ENCODE peak calls at places on chromosome 5, in six cellular contexts. U is CD8-positive, alpha-beta T cell; B is lower lobe of right lung; W is type B pancreatic cell; H is AG04450; G is endothelial cell. Q is an unnamed sample.

GRCh38 chr5:21680661-21681060 is 1172.5 kb downstream of the CDH12 start:
- DNase-seq in U (no peak), B (no peak), W (no peak), H (no peak), G (no peak), Q (no peak)

GRCh38 chr5:120442694-120443093 is 21.4 kb upstream of the PRR16 start:
- DNase-seq in U (no peak), B (no peak), W (no peak), H (no peak), G (no peak), Q (no peak)

GRCh38 chr5:109403469-109403868 is 6.3 kb downstream of the PJA2 start:
- DNase-seq in U (no peak), B (no peak), W (no peak), H (no peak), G (no peak), Q (no peak)

GRCh38 chr5:81426347-81426746 is 32.4 kb upstream of the ACOT12 start:
- DNase-seq in U (no peak), B (no peak), W (no peak), H (no peak), G (no peak), Q (no peak)

GRCh38 chr5:80711938-80712337 is 57.2 kb upstream of the DHFR start:
- DNase-seq in U (no peak), B (no peak), W (no peak), H (no peak), G (peak), Q (no peak)

GRCh38 chr5:73938280-73938937 is 312.4 kb downstream of the ARHGEF28 start:
- DNase-seq in U (no peak), B (no peak), W (no peak), H (peak), G (no peak), Q (no peak)

GRCh38 chr5:143056331-143056689 is 286.1 kb downstream of the ARHGAP26 start:
- DNase-seq in U (no peak), B (no peak), W (no peak), H (no peak), G (no peak), Q (no peak)

GRCh38 chr5:179731791-179732411 is 721 bp upstream of the MAML1 start:
- DNase-seq in U (no peak), B (peak), W (no peak), H (peak), G (peak), Q (peak)

GRCh38 chr5:98639258-98639657 is 134.2 kb upstream of the RGMB start:
- DNase-seq in U (no peak), B (no peak), W (no peak), H (no peak), G (no peak), Q (no peak)

GRCh38 chr5:71455427-71456361 is at the start of gene BDP1:
- DNase-seq in U (peak), B (peak), W (peak), H (peak), G (peak), Q (peak)
- TF ChIP-seq CTCF in U (peak), B (peak), W (peak), H (no peak), G (peak), Q (peak)

GRCh38 chr5:82537646-82538306 is 259.6 kb upstream of the RPS23 start:
- DNase-seq in U (no peak), B (no peak), W (no peak), H (no peak), G (no peak), Q (no peak)
- TF ChIP-seq CTCF in U (no peak), B (no peak), W (no peak), H (no peak), G (no peak), Q (no peak)

GRCh38 chr5:177302354-177303110 is 987 bp downstream of the RAB24 start:
- DNase-seq in U (no peak), B (no peak), W (no peak), H (no peak), G (no peak), Q (no peak)

GRCh38 chr5:177300971-177301370 is 2.5 kb downstream of the RAB24 start:
- DNase-seq in U (no peak), B (no peak), W (peak), H (no peak), G (no peak), Q (no peak)

GRCh38 chr5:177299711-177300110 is 3.8 kb downstream of the RAB24 start:
- DNase-seq in U (no peak), B (no peak), W (no peak), H (no peak), G (no peak), Q (no peak)

GRCh38 chr5:177301503-177302165 is 1.9 kb downstream of the RAB24 start:
- DNase-seq in U (no peak), B (peak), W (peak), H (no peak), G (no peak), Q (no peak)

GRCh38 chr5:177300236-177300880 is 3.2 kb downstream of the RAB24 start:
- DNase-seq in U (no peak), B (peak), W (peak), H (peak), G (peak), Q (peak)
- TF ChIP-seq CTCF in U (no peak), B (no peak), W (no peak), H (peak), G (peak), Q (no peak)

DNA sequence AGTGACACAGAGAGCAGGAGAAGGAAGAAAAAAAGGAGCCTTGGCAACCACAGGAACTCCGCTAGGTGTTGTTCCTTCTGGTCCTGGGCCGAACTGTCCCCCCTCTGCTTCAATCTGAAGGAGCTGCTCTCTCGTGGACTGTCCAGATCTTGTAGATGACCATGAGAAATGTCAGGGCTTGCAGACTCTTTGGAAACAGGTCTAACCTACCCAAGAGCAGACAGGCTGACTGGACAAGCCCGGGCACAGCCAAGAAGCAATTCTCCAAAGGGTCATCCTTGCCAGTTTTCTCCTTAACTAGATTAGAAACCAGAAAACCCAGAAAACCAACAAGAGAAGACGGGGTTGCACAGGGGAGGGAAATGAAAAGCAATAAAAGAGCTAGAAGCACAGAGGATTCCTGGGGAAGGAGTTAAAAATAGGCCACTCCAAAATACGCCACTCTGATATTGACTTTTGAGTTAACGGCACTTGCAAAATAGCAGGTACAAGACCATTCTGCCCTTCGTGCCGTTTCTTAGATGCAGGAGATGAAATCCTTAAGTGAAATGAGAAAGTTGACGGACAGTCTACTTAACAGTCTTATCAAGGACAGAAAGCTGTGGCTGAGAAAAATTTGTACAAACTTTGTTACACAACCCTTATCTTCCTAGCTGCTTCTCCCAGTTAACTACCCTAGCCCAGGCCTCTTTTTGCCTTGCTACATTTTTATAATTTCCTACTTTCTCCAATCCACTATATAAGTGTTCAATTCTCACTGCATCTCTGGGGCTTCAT is 5.8 kb downstream of the GCNT4 start:
- DNase-seq in U (no peak), B (no peak), W (no peak), H (no peak), G (no peak), Q (no peak)
- TF ChIP-seq CTCF in U (no peak), B (no peak), W (no peak), H (no peak), G (no peak), Q (no peak)

GRCh38 chr5:95401601-95402000 is 10.4 kb downstream of the FAM81B start:
- DNase-seq in U (no peak), B (no peak), W (no peak), H (no peak), G (no peak), Q (no peak)

GRCh38 chr5:95399034-95399433 is 7.9 kb downstream of the FAM81B start:
- DNase-seq in U (no peak), B (no peak), W (no peak), H (no peak), G (no peak), Q (no peak)

GRCh38 chr5:95406426-95407093 is 15.4 kb downstream of the FAM81B start:
- DNase-seq in U (no peak), B (no peak), W (no peak), H (no peak), G (no peak), Q (no peak)

GRCh38 chr5:95403996-95404395 is 12.8 kb downstream of the FAM81B start:
- DNase-seq in U (no peak), B (no peak), W (no peak), H (no peak), G (no peak), Q (no peak)
- TF ChIP-seq CTCF in U (no peak), B (no peak), W (no peak), H (no peak), G (no peak), Q (no peak)

DNA sequence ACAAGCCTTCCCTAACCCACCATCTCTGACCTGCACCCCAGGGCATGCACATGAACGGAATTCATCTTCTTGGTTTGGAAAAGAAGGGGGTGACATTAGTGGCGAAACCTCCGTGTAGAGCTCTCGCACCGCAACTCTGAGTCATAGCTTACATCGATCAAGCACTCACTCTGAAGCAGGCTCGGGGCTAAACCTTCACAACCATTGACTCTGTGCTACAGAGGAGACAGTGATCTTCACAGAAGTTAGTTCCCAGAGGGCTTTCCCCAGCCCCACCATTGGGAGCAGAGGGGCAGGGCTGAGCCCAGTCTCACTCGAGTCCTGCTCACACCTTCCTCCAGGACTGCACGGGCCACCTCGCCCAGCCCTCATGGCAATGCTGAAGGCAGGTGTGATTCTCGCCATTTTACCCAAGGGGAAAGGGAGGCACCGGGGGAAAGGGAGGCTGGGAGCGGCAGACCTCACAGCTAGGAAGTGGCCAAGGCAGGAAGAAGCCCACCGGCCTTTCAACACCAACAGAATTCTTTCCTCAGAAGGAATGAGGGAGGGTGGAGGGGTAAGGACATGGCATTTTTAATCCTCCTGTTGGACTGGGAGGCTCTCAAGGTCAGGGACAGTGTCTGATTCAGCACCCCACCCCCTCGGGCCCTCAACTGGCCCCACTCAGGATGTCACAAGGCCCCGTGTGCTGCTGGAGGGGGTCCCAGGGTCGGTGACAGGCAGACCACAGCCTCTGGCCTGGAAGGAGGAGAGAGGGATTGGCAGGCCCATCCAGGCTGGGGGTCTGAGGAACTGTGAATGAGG is 25.9 kb upstream of the IL17B start:
- DNase-seq in U (no peak), B (no peak), W (no peak), H (no peak), G (no peak), Q (no peak)
- TF ChIP-seq CTCF in U (no peak), B (no peak), W (no peak), H (peak), G (no peak), Q (no peak)

GRCh38 chr5:102666164-102666951 is 88.7 kb upstream of the PAM start:
- DNase-seq in U (no peak), B (no peak), W (no peak), H (no peak), G (no peak), Q (no peak)

GRCh38 chr5:102664946-102665345 is 90.2 kb upstream of the PAM start:
- DNase-seq in U (no peak), B (no peak), W (no peak), H (no peak), G (no peak), Q (no peak)

GRCh38 chr5:102668220-102668930 is 86.7 kb upstream of the PAM start:
- DNase-seq in U (no peak), B (no peak), W (no peak), H (no peak), G (no peak), Q (no peak)

GRCh38 chr5:102670224-102670836 is 84.8 kb upstream of the PAM start:
- DNase-seq in U (no peak), B (no peak), W (no peak), H (no peak), G (peak), Q (no peak)
- TF ChIP-seq CTCF in U (no peak), B (peak), W (peak), H (peak), G (peak), Q (peak)